ENCODE peak calls at places on chromosomes 12 and 14, in seven cellular contexts. S, X, M, T, Z, B and O are unnamed samples.

GRCh38 chr12:105228494-105228893 is 7.5 kb downstream of the APPL2 start:
- DNase-seq in B (no peak), Z (no peak), T (no peak), X (no peak), S (no peak), M (no peak), O (no peak)

GRCh38 chr12:132322206-132323132 is 6.9 kb downstream of the GALNT9 start:
- DNase-seq in Z (no peak), X (no peak), M (no peak), S (no peak), B (no peak), T (no peak), O (no peak)

GRCh38 chr12:45725631-45726593 is 3.6 kb upstream of the ARID2 start:
- DNase-seq in M (peak), S (peak), T (no peak), X (no peak), B (no peak), Z (no peak), O (peak)

GRCh38 chr12:48165089-48166031 is 8.0 kb upstream of the ASB8 start:
- DNase-seq in T (no peak), X (peak), S (peak), B (no peak), Z (no peak), M (peak), O (peak)

GRCh38 chr14:98133806-98134205 is 1138.2 kb downstream of the BCL11B start:
- DNase-seq in T (no peak), Z (no peak), B (no peak), X (no peak), S (no peak), M (peak), O (no peak)

GRCh38 chr12:83136421-83136820 is 449.7 kb downstream of the TMTC2 start:
- DNase-seq in B (no peak), T (no peak), M (no peak), X (no peak), S (no peak), Z (no peak), O (no peak)

GRCh38 chr14:35401853-35402252 is 2.7 kb downstream of the NFKBIA start:
- DNase-seq in B (no peak), X (no peak), S (no peak), T (no peak), Z (peak), M (peak), O (no peak)

GRCh38 chr12:77648716-77649115 is 182.0 kb upstream of the NAV3 start:
- DNase-seq in T (no peak), B (no peak), Z (no peak), X (no peak), S (no peak), M (no peak), O (no peak)

GRCh38 chr12:22333751-22334695 is 484 bp downstream of the ST8SIA1 start:
- DNase-seq in T (peak), X (no peak), M (no peak), B (no peak), Z (peak), S (peak), O (peak)

GRCh38 chr14:58637040-58637390 is 747 bp upstream of the DACT1 start:
- DNase-seq in X (peak), M (peak), T (no peak), Z (peak), S (no peak), B (no peak), O (no peak)

GRCh38 chr12:8996682-8997405 is 7.5 kb downstream of the KLRG1 start:
- DNase-seq in S (no peak), B (no peak), M (peak), T (no peak), X (peak), Z (no peak), O (no peak)

GRCh38 chr14:104595116-104595675 is 9.4 kb downstream of the TMEM179 start:
- DNase-seq in T (no peak), Z (no peak), M (no peak), B (no peak), S (no peak), X (no peak), O (no peak)

GRCh38 chr14:31421200-31421599 is 850 bp upstream of the HEATR5A start:
- DNase-seq in T (no peak), B (no peak), S (no peak), X (no peak), Z (no peak), M (no peak), O (no peak)

GRCh38 chr12:11886339-11886738 is 184.4 kb upstream of the BCL2L14 start:
- DNase-seq in T (no peak), X (no peak), B (no peak), M (no peak), Z (no peak), S (no peak), O (no peak)

GRCh38 chr12:50188280-50188781 is 21.2 kb upstream of the CERS5 start:
- DNase-seq in S (no peak), Z (peak), B (no peak), X (no peak), M (no peak), T (no peak), O (no peak)

GRCh38 chr12:81221681-81222080 is 143.8 kb downstream of the ACSS3 start:
- DNase-seq in S (no peak), M (no peak), Z (no peak), X (no peak), B (no peak), T (no peak), O (no peak)

GRCh38 chr14:69262516-69262915 is 2.6 kb downstream of the GALNT16 start:
- DNase-seq in S (no peak), B (no peak), T (no peak), M (no peak), X (no peak), Z (no peak), O (no peak)

GRCh38 chr12:11782914-11783420 is 133.5 kb downstream of the ETV6 start:
- DNase-seq in T (no peak), S (no peak), M (no peak), X (no peak), B (no peak), Z (no peak), O (no peak)

GRCh38 chr12:132456944-132457495 is 32.9 kb upstream of the FBRSL1 start:
- DNase-seq in M (no peak), S (no peak), X (no peak), B (no peak), Z (no peak), T (no peak), O (no peak)

GRCh38 chr12:19630536-19630935 is 191.2 kb downstream of the AEBP2 start:
- DNase-seq in T (no peak), B (no peak), Z (no peak), X (no peak), S (no peak), M (no peak), O (no peak)

GRCh38 chr12:80040075-80040738 is 59.1 kb upstream of the OTOGL start:
- DNase-seq in T (no peak), M (no peak), Z (no peak), B (no peak), X (no peak), S (no peak), O (no peak)

GRCh38 chr12:2292560-2292959 is 239.8 kb downstream of the CACNA1C start:
- DNase-seq in T (no peak), Z (no peak), X (no peak), M (no peak), S (no peak), B (no peak), O (no peak)

GRCh38 chr14:39038542-39038941 is 64.5 kb downstream of the SEC23A start:
- DNase-seq in B (no peak), T (no peak), X (no peak), Z (no peak), M (no peak), S (no peak), O (no peak)

GRCh38 chr12:128796439-128797118 is 27.2 kb downstream of the SLC15A4 start:
- DNase-seq in Z (no peak), T (no peak), M (no peak), X (no peak), B (no peak), S (no peak), O (no peak)

DNA sequence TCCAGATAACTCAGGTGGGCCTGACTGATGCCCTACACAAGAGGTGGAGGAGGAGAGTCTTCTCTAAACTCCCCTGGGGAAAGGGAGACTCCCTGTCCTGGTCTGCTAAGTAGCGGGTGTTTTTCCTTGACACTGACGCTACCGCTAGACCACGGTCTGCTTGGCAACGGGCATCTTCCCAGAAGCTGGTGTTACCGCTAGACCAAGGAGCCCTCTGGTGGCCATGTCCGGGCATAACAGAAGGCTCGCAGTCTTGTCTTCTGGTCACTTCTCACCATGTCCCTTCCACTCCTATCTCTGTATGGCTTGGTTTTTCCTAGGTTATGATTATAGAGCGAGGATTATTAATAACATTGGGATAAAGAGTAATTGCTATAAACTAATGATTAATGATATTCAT is 965.5 kb downstream of the TMEM121 start:
- DNase-seq in S (peak), X (no peak), B (no peak), M (no peak), Z (no peak), T (no peak), O (no peak)
- TF ChIP-seq CTCF in S (no peak), X (no peak), B (peak), M (no peak), Z (no peak), T (peak), O (peak)

GRCh38 chr12:59620326-59620725 is 24.5 kb downstream of the SLC16A7 start:
- DNase-seq in Z (no peak), B (no peak), M (no peak), X (no peak), S (no peak), T (no peak), O (no peak)
- TF ChIP-seq CTCF in Z (no peak), B (no peak), M (no peak), X (no peak), S (no peak), T (no peak), O (no peak)

GRCh38 chr14:24271134-24271833 is at the start of gene RABGGTA:
- DNase-seq in B (peak), S (peak), T (peak), M (peak), X (peak), Z (peak), O (peak)
- TF ChIP-seq CTCF in B (peak), S (peak), T (peak), M (peak), X (peak), Z (peak), O (peak)

GRCh38 chr12:59194794-59195193 is 274.5 kb upstream of the LRIG3 start:
- DNase-seq in S (no peak), T (peak), B (no peak), M (no peak), X (no peak), Z (no peak), O (no peak)
- TF ChIP-seq CTCF in S (no peak), T (peak), B (no peak), M (no peak), X (no peak), Z (no peak), O (no peak)

GRCh38 chr12:114918535-114919233 is 234.7 kb upstream of the TBX3 start:
- DNase-seq in B (no peak), S (no peak), X (no peak), Z (no peak), T (no peak), M (no peak), O (no peak)
- TF ChIP-seq CTCF in B (no peak), S (no peak), X (no peak), Z (no peak), T (no peak), M (no peak), O (no peak)

GRCh38 chr14:50830932-50831703 is at the start of gene NIN:
- DNase-seq in M (peak), Z (peak), B (peak), T (peak), S (peak), X (no peak), O (peak)

GRCh38 chr14:50830044-50830931 is 674 bp downstream of the NIN start:
- DNase-seq in B (no peak), S (peak), M (peak), T (peak), X (no peak), Z (peak), O (peak)

GRCh38 chr14:50831704-50832130 is 755 bp upstream of the NIN start:
- DNase-seq in B (no peak), T (no peak), M (no peak), X (no peak), S (no peak), Z (no peak), O (no peak)

GRCh38 chr14:50829472-50830043 is 1.4 kb downstream of the NIN start:
- DNase-seq in X (no peak), T (peak), Z (no peak), M (no peak), S (peak), B (no peak), O (peak)

GRCh38 chr14:50828738-50829471 is 2.1 kb downstream of the NIN start:
- DNase-seq in Z (no peak), M (no peak), T (no peak), S (no peak), B (no peak), X (no peak), O (no peak)
- TF ChIP-seq CTCF in Z (no peak), M (no peak), T (no peak), S (no peak), B (no peak), X (no peak), O (no peak)

GRCh38 chr12:100058482-100059029 is 73.8 kb upstream of the ANKS1B start:
- DNase-seq in B (no peak), T (no peak), Z (no peak), S (no peak), M (no peak), X (peak), O (no peak)
- TF ChIP-seq CTCF in B (no peak), T (no peak), Z (no peak), S (no peak), M (peak), X (peak), O (no peak)